ENCODE peak calls at places on chromosomes 13 and 19, in eight cellular contexts. R is stimulated activated CD4-positive, alpha-beta T cell treated with anti-CD3 and anti-CD28 coated beads, Interleukin-1b, Interleukin-23, amount 100 ng/mL, for 24 hours; E is LHCN-M2; C is right lobe of liver; H is GM23248; L is stimulated activated CD8-positive, alpha-beta memory T cell treated with anti-CD3 and anti-CD28 coated beads, Interleukin-12 subunit alpha, Interleukin-12 subunit beta, amount 100 ng/mL, for 4 hours; I is amniotic epithelial cell; G is body of pancreas. J is an unnamed sample.

GRCh38 chr13:40494513-40494912 is 171.9 kb downstream of the FOXO1 start:
- DNase-seq in R (no peak), E (no peak), C (no peak), H (no peak), L (no peak), I (no peak), G (no peak), J (no peak)

GRCh38 chr13:45224181-45224580 is 23.3 kb upstream of the KCTD4 start:
- DNase-seq in R (no peak), E (peak; percentile 70), C (no peak), H (peak; percentile 56), L (no peak), I (no peak), G (no peak), J (no peak)

GRCh38 chr19:49114630-49115363 is 627 bp downstream of the LIN7B start:
- DNase-seq in R (no peak), E (peak; percentile 50), C (peak; percentile 60), H (peak; percentile 72), L (peak; percentile 22), I (peak; percentile 50), G (peak; percentile 74), J (peak; percentile 74)

GRCh38 chr19:40614595-40615411 is 13.6 kb downstream of the LTBP4 start:
- DNase-seq in R (peak; percentile 96), E (no peak), C (peak; percentile 65), H (peak; percentile 98), L (peak; percentile 82), I (peak; percentile 98), G (peak; percentile 72), J (peak; percentile 80)

GRCh38 chr13:21825186-21825585 is 154.3 kb downstream of the FGF9 start:
- DNase-seq in R (no peak), E (no peak), C (no peak), H (no peak), L (no peak), I (peak; percentile 68), G (no peak), J (no peak)

GRCh38 chr13:113041293-113041690 is 64.3 kb upstream of the F7 start:
- DNase-seq in R (no peak), E (peak; percentile 55), C (no peak), H (no peak), L (no peak), I (no peak), G (no peak), J (no peak)

GRCh38 chr13:112893570-112894422 is 75.2 kb upstream of the MCF2L start:
- DNase-seq in R (no peak), E (no peak), C (peak; percentile 76), H (peak; percentile 33), L (no peak), I (no peak), G (peak; percentile 73), J (peak; percentile 86)

GRCh38 chr19:19416280-19416679 is 10.8 kb downstream of the GATAD2A start:
- DNase-seq in R (no peak), E (no peak), C (no peak), H (peak; percentile 26), L (no peak), I (peak; percentile 49), G (no peak), J (no peak)

GRCh38 chr19:16376649-16377048 is 52.0 kb downstream of the KLF2 start:
- DNase-seq in R (no peak), E (no peak), C (no peak), H (peak; percentile 16), L (no peak), I (no peak), G (no peak), J (no peak)

GRCh38 chr13:74562381-74562780 is 428.2 kb upstream of the KLF12 start:
- DNase-seq in R (no peak), E (peak; percentile 11), C (no peak), H (peak; percentile 61), L (no peak), I (peak; percentile 49), G (no peak), J (no peak)

GRCh38 chr13:97125051-97125809 is 96.9 kb upstream of the MBNL2 start:
- DNase-seq in R (no peak), E (peak; percentile 98), C (no peak), H (peak; percentile 85), L (no peak), I (peak; percentile 100), G (peak; percentile 54), J (peak; percentile 42)